ENCODE peak calls at places on chromosomes 1 and 21, in four cellular contexts. Z is EH; M is activated naive CD4-positive, alpha-beta T cell; E is epithelial cell of proximal tubule. J is an unnamed sample.

GRCh38 chr1:231828182-231828920 is 201.8 kb downstream of the DISC1 start:
- DNase-seq in Z (peak), M (no peak), E (peak), J (no peak)

GRCh38 chr21:26443291-26443690 is 129.8 kb downstream of the CYYR1 start:
- DNase-seq in Z (peak), M (no peak), E (no peak), J (no peak)

GRCh38 chr1:167627615-167627864 is 2.5 kb upstream of the RCSD1 start:
- DNase-seq in Z (no peak), M (no peak), E (no peak), J (no peak)

GRCh38 chr1:147509786-147510360 is 31.4 kb upstream of the BCL9 start:
- DNase-seq in Z (no peak), M (no peak), E (no peak), J (no peak)

GRCh38 chr1:2860476-2861142 is 59.1 kb upstream of the TTC34 start:
- DNase-seq in Z (no peak), M (no peak), E (no peak), J (no peak)

GRCh38 chr1:101060992-101061391 is 35.4 kb upstream of the DPH5 start:
- DNase-seq in Z (no peak), M (no peak), E (peak), J (no peak)

GRCh38 chr1:178693368-178693767 is 31.7 kb upstream of the RALGPS2 start:
- DNase-seq in Z (peak), M (no peak), E (no peak), J (no peak)

GRCh38 chr1:30515746-30516504 is 207.5 kb downstream of the MATN1 start:
- DNase-seq in Z (no peak), M (no peak), E (no peak), J (no peak)

GRCh38 chr1:6854166-6854565 is 68.9 kb downstream of the CAMTA1 start:
- DNase-seq in Z (no peak), M (no peak), E (no peak), J (no peak)

GRCh38 chr1:224617410-224618361 is 1.6 kb downstream of the CNIH3 start:
- DNase-seq in Z (no peak), M (no peak), E (no peak), J (no peak)

GRCh38 chr1:221643404-221644175 is 98.3 kb downstream of the DUSP10 start:
- DNase-seq in Z (no peak), M (no peak), E (no peak), J (no peak)

J was measured in activated CD8-positive, alpha-beta T cell treated with anti-CD3 and anti-CD28 coated beads, Interleukin-2, amount 10 ng/mL, durations not matched to agents 7 days and 5 days.